ENCODE peak calls at places on chromosomes 6 and 20, in six cellular contexts. One of them, this sample, is unnamed. For H3K4me1, the result is how much of the 10 kb centered on the place peaks cover.

GRCh38 chr6:29552512-29553051 is 7.0 kb downstream of the UBD start:
- DNase-seq in GM23338: peak
- DNase-seq in colonic mucosa: no peak
- DNase-seq in uterus: no peak
- DNase-seq in IMR-90: peak
- DNase-seq in CD8-positive, alpha-beta T cell: no peak
- DNase-seq in this sample: no peak

GRCh38 chr20:33871362-33871761 is 60.2 kb downstream of the CHMP4B start:
- DNase-seq in GM23338: no peak
- DNase-seq in colonic mucosa: peak
- DNase-seq in uterus: peak
- DNase-seq in IMR-90: peak
- DNase-seq in CD8-positive, alpha-beta T cell: no peak
- DNase-seq in this sample: no peak

GRCh38 chr20:11556410-11556809 is 361.3 kb upstream of the BTBD3 start:
- DNase-seq in GM23338: no peak
- DNase-seq in colonic mucosa: no peak
- DNase-seq in uterus: no peak
- DNase-seq in IMR-90: no peak
- DNase-seq in CD8-positive, alpha-beta T cell: no peak
- DNase-seq in this sample: no peak

GRCh38 chr20:24141111-24141510 is 152.5 kb upstream of the GGTLC1 start:
- DNase-seq in GM23338: no peak
- DNase-seq in colonic mucosa: no peak
- DNase-seq in uterus: no peak
- DNase-seq in IMR-90: no peak
- DNase-seq in CD8-positive, alpha-beta T cell: no peak
- DNase-seq in this sample: no peak

GRCh38 chr20:54254596-54254995 is 46.7 kb downstream of the PFDN4 start:
- DNase-seq in GM23338: no peak
- DNase-seq in colonic mucosa: no peak
- DNase-seq in uterus: no peak
- DNase-seq in IMR-90: peak
- DNase-seq in CD8-positive, alpha-beta T cell: no peak
- DNase-seq in this sample: no peak

GRCh38 chr6:153425536-153425935 is 294.5 kb upstream of the RGS17 start:
- DNase-seq in GM23338: no peak
- DNase-seq in colonic mucosa: no peak
- DNase-seq in uterus: no peak
- DNase-seq in IMR-90: no peak
- DNase-seq in CD8-positive, alpha-beta T cell: no peak
- DNase-seq in this sample: no peak

GRCh38 chr6:87730310-87730709 is 28.3 kb upstream of the AKIRIN2 start:
- DNase-seq in GM23338: no peak
- DNase-seq in colonic mucosa: peak
- DNase-seq in uterus: no peak
- DNase-seq in IMR-90: peak
- DNase-seq in CD8-positive, alpha-beta T cell: no peak
- DNase-seq in this sample: peak

GRCh38 chr20:21661488-21662055 is 43.9 kb upstream of the PAX1 start:
- DNase-seq in GM23338: no peak
- DNase-seq in colonic mucosa: no peak
- DNase-seq in uterus: no peak
- DNase-seq in IMR-90: no peak
- DNase-seq in CD8-positive, alpha-beta T cell: no peak
- DNase-seq in this sample: no peak

GRCh38 chr6:168403370-168404005 is 37.5 kb upstream of the SMOC2 start:
- DNase-seq in GM23338: no peak
- DNase-seq in colonic mucosa: no peak
- DNase-seq in uterus: no peak
- DNase-seq in IMR-90: no peak
- DNase-seq in CD8-positive, alpha-beta T cell: no peak
- DNase-seq in this sample: no peak

GRCh38 chr20:59925894-59926293 is 7.5 kb downstream of the SYCP2 start:
- DNase-seq in GM23338: no peak
- DNase-seq in colonic mucosa: no peak
- DNase-seq in uterus: no peak
- DNase-seq in IMR-90: no peak
- DNase-seq in CD8-positive, alpha-beta T cell: no peak
- DNase-seq in this sample: no peak

GRCh38 chr6:93057584-93057983 is 361.8 kb downstream of the EPHA7 start:
- DNase-seq in GM23338: no peak
- DNase-seq in colonic mucosa: no peak
- DNase-seq in uterus: no peak
- DNase-seq in IMR-90: no peak
- DNase-seq in CD8-positive, alpha-beta T cell: no peak
- DNase-seq in this sample: no peak

GRCh38 chr6:106134906-106135634 is 48.9 kb downstream of the PRDM1 start:
- DNase-seq in GM23338: no peak
- DNase-seq in colonic mucosa: peak
- DNase-seq in uterus: no peak
- DNase-seq in IMR-90: no peak
- DNase-seq in CD8-positive, alpha-beta T cell: no peak
- DNase-seq in this sample: peak

GRCh38 chr6:163554663-163555062 is 140.1 kb downstream of the QKI start:
- DNase-seq in GM23338: peak
- DNase-seq in colonic mucosa: peak
- DNase-seq in uterus: no peak
- DNase-seq in IMR-90: peak
- DNase-seq in CD8-positive, alpha-beta T cell: peak
- DNase-seq in this sample: peak

GRCh38 chr6:41733707-41734665 is 1.4 kb downstream of the TFEB start:
- DNase-seq in GM23338: peak
- DNase-seq in colonic mucosa: peak
- DNase-seq in uterus: peak
- DNase-seq in IMR-90: peak
- DNase-seq in CD8-positive, alpha-beta T cell: peak
- DNase-seq in this sample: peak

GRCh38 chr6:83215131-83216047 is 22.2 kb downstream of the RWDD2A start:
- DNase-seq in GM23338: peak
- DNase-seq in colonic mucosa: peak
- DNase-seq in uterus: peak
- DNase-seq in IMR-90: peak
- DNase-seq in CD8-positive, alpha-beta T cell: peak
- DNase-seq in this sample: peak

GRCh38 chr6:255418-256090 is 36.7 kb upstream of the DUSP22 start:
- DNase-seq in GM23338: no peak
- DNase-seq in colonic mucosa: no peak
- DNase-seq in uterus: no peak
- DNase-seq in IMR-90: no peak
- DNase-seq in CD8-positive, alpha-beta T cell: no peak
- DNase-seq in this sample: no peak

GRCh38 chr6:112683106-112683505 is 336.0 kb downstream of the RFPL4B start:
- DNase-seq in GM23338: no peak
- DNase-seq in colonic mucosa: no peak
- DNase-seq in uterus: no peak
- DNase-seq in IMR-90: no peak
- DNase-seq in CD8-positive, alpha-beta T cell: no peak
- DNase-seq in this sample: no peak

GRCh38 chr20:6644818-6645620 is 122.5 kb upstream of the BMP2 start:
- DNase-seq in GM23338: no peak
- DNase-seq in colonic mucosa: no peak
- DNase-seq in uterus: no peak
- DNase-seq in IMR-90: no peak
- DNase-seq in CD8-positive, alpha-beta T cell: no peak
- DNase-seq in this sample: no peak

GRCh38 chr6:98142839-98143238 is 691.5 kb upstream of the POU3F2 start:
- DNase-seq in GM23338: no peak
- DNase-seq in colonic mucosa: no peak
- DNase-seq in uterus: no peak
- DNase-seq in IMR-90: no peak
- DNase-seq in CD8-positive, alpha-beta T cell: no peak
- DNase-seq in this sample: no peak

GRCh38 chr20:58552366-58552934 is 37.3 kb upstream of the APCDD1L start:
- DNase-seq in GM23338: no peak
- DNase-seq in colonic mucosa: peak
- DNase-seq in uterus: no peak
- DNase-seq in IMR-90: no peak
- DNase-seq in CD8-positive, alpha-beta T cell: peak
- DNase-seq in this sample: no peak

GRCh38 chr6:152508477-152508876 is 128.7 kb downstream of the SYNE1 start:
- DNase-seq in GM23338: no peak
- DNase-seq in colonic mucosa: no peak
- DNase-seq in uterus: no peak
- DNase-seq in IMR-90: no peak
- DNase-seq in CD8-positive, alpha-beta T cell: no peak
- DNase-seq in this sample: no peak

GRCh38 chr6:99185525-99185924 is 163.9 kb downstream of the FAXC start:
- DNase-seq in GM23338: no peak
- DNase-seq in colonic mucosa: no peak
- DNase-seq in uterus: no peak
- DNase-seq in IMR-90: no peak
- DNase-seq in CD8-positive, alpha-beta T cell: no peak
- DNase-seq in this sample: no peak

GRCh38 chr6:33745558-33745957 is 1.1 kb downstream of the IP6K3 start:
- DNase-seq in GM23338: no peak
- DNase-seq in colonic mucosa: no peak
- DNase-seq in uterus: no peak
- DNase-seq in IMR-90: peak
- DNase-seq in CD8-positive, alpha-beta T cell: no peak
- DNase-seq in this sample: no peak

GRCh38 chr6:161035981-161036263 is 44.4 kb downstream of the MAP3K4 start:
- DNase-seq in GM23338: no peak
- DNase-seq in colonic mucosa: no peak
- DNase-seq in uterus: no peak
- DNase-seq in IMR-90: no peak
- DNase-seq in CD8-positive, alpha-beta T cell: no peak
- DNase-seq in this sample: no peak

DNA sequence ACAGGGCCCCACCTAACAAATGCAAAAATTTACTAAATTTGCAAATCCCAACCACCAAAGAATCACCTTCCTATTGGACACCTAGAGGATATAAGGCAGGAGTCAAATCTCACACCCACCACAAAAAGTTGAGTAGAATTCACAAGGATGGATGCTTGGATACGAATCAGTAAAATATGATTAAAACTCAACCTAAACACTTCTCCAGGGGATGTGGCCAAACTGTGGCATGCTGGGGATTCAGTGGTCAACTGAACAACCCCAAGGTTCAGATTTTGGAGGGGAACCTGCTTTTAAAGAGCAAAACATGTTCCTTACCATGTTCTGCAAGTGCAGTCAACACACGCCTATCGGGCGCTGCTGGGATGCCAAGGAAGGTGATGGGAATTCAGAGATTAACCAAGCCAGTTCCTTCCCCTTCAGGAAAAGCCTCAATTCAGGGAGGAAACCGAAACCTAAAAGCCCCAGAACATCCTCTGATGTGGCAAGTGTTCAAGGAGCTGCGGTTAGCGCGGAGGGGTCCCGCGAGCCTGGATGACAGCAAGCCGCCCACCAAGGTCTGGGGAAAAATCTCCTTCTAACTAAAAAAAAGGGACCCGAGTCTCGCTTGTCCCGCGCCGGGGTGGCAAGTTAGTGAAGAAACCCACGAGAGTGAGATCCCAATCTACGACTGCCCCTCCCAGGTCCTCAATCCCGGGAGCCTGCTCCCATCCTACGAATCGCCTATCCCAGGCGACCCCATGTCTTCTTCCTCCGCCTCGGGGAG is 893 bp downstream of the SAMHD1 start:
- DNase-seq in GM23338: peak
- DNase-seq in colonic mucosa: peak
- DNase-seq in uterus: peak
- DNase-seq in IMR-90: peak
- DNase-seq in CD8-positive, alpha-beta T cell: peak
- DNase-seq in this sample: no peak
- H3K4me1 ChIP-seq in GM23338: under half
- H3K4me1 ChIP-seq in colonic mucosa: under half
- H3K4me1 ChIP-seq in uterus: under half
- H3K4me1 ChIP-seq in IMR-90: under half
- H3K4me1 ChIP-seq in CD8-positive, alpha-beta T cell: under half
- H3K4me1 ChIP-seq in this sample: under half

GRCh38 chr6:52594216-52594615 is 17.4 kb upstream of the TRAM2 start:
- DNase-seq in GM23338: no peak
- DNase-seq in colonic mucosa: no peak
- DNase-seq in uterus: no peak
- DNase-seq in IMR-90: no peak
- DNase-seq in CD8-positive, alpha-beta T cell: no peak
- DNase-seq in this sample: no peak
- H3K4me1 ChIP-seq in GM23338: under half
- H3K4me1 ChIP-seq in colonic mucosa: under half
- H3K4me1 ChIP-seq in uterus: under half
- H3K4me1 ChIP-seq in IMR-90: under half
- H3K4me1 ChIP-seq in CD8-positive, alpha-beta T cell: under half
- H3K4me1 ChIP-seq in this sample: under half

DNA sequence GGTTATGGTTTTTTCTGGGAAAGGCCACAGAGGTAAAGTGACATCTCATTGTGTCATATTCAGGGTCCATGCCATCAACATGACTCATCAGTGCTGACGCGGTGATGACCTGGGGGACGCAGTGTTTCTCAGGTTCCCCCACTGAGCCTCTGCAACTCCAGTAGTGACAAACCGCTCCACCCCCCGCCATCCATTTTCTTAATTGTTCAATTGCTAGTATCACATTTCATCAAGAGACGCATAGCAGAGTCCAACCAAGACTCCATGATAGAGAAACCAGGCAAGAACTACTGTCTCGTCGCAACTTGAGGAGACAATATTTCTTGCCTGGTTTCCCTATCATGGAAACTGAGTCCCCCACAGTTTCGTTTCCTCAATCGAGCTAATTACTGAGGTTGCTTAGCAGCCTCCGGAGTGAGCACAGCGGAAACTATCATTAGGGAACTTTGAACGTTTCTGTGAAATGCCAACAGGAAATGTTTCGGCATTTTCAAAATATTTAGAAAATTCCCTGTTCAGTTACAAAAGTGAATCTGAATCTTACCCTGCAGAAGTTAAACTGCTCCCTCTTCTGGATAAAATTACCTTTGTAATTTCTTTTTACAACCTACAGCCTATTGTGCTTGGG is 12.2 kb upstream of the SERPINB1 start:
- DNase-seq in GM23338: peak
- DNase-seq in colonic mucosa: no peak
- DNase-seq in uterus: peak
- DNase-seq in IMR-90: peak
- DNase-seq in CD8-positive, alpha-beta T cell: no peak
- DNase-seq in this sample: peak
- H3K4me1 ChIP-seq in GM23338: under half
- H3K4me1 ChIP-seq in colonic mucosa: under half
- H3K4me1 ChIP-seq in uterus: under half
- H3K4me1 ChIP-seq in IMR-90: under half
- H3K4me1 ChIP-seq in CD8-positive, alpha-beta T cell: half or more
- H3K4me1 ChIP-seq in this sample: under half

DNA sequence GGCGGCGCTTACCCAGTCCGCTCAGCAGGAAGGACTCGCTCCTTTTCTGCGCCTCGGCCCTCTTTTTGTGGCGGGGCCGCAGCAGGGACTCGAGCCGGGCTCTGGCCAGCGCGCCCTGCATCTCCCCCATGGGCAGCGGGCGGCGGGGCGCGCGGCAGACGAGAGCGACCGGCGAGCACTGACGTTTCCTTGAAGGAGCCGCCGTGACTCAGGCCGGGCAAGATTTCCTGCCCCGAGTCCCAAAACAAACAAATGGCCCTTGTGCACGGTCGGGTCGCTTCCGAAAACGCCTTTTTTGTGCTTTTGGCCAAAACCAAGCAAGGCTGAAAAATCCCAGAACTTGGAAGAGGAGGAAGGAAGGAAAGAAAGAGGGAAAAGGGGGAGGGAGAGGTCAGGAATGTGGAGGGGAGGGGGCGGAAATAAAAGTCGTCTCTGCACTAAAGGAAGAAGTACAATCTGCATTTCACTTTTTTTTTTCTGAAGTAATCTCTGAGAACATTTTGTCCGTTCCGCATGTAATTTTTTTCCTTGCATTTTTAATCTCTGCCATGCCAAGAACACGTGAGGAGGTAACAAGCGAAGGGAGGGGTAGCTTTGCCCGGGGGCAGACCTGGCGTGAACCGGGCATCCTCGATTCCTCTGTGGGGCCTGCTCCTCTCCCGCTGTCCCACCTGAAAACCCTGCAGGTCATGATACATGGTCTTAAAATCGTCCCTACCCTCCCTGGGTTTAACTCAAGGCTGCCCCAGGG is 123.3 kb upstream of the SLC2A12 start:
- DNase-seq in GM23338: peak
- DNase-seq in colonic mucosa: peak
- DNase-seq in uterus: peak
- DNase-seq in IMR-90: peak
- DNase-seq in CD8-positive, alpha-beta T cell: peak
- DNase-seq in this sample: peak
- H3K4me1 ChIP-seq in GM23338: under half
- H3K4me1 ChIP-seq in colonic mucosa: under half
- H3K4me1 ChIP-seq in uterus: under half
- H3K4me1 ChIP-seq in IMR-90: under half
- H3K4me1 ChIP-seq in CD8-positive, alpha-beta T cell: half or more
- H3K4me1 ChIP-seq in this sample: under half

This sample was measured in psoas muscle.